ENCODE peak calls at places on chromosome X, in five cellular contexts. A is GM12864, N is bronchial epithelial cell, M is lower leg skin, H is HFFc6. Z is an unnamed sample.

GRCh38 chrX:114626323-114626722 is 42.4 kb downstream of the HTR2C start:
- DNase-seq in H (peak; percentile 1), A (no peak), N (peak; percentile 12), M (no peak), Z (no peak)

GRCh38 chrX:63764946-63765345 is 20.1 kb downstream of the ARHGEF9 start:
- DNase-seq in N (peak; percentile 76), A (no peak), M (no peak), H (peak; percentile 2), Z (no peak)

GRCh38 chrX:115030635-115031034 is 13.2 kb upstream of the IL13RA2 start:
- DNase-seq in H (no peak), M (no peak), A (no peak), N (peak; percentile 93), Z (no peak)

GRCh38 chrX:20740443-20740842 is 473.7 kb upstream of the RPS6KA3 start:
- DNase-seq in H (no peak), A (no peak), M (no peak), N (no peak), Z (no peak)

GRCh38 chrX:150212672-150213480 is 150.2 kb upstream of the MAMLD1 start:
- DNase-seq in H (no peak), N (peak; percentile 16), M (no peak), A (no peak), Z (no peak)

GRCh38 chrX:129540068-129540653 is at the start of gene OCRL:
- DNase-seq in H (peak; percentile 59), N (peak; percentile 44), A (no peak), M (peak; percentile 20), Z (peak; percentile 67)

GRCh38 chrX:49977319-49978090 is 55.1 kb downstream of the CLCN5 start:
- DNase-seq in M (no peak), A (no peak), H (no peak), N (no peak), Z (no peak)

GRCh38 chrX:35890699-35891098 is 28.8 kb upstream of the CFAP47 start:
- DNase-seq in A (no peak), H (no peak), M (peak; percentile 13), N (peak; percentile 48), Z (no peak)

GRCh38 chrX:24364326-24364725 is 3.9 kb downstream of the SUPT20HL1 start:
- DNase-seq in A (no peak), M (no peak), N (no peak), H (no peak), Z (no peak)

GRCh38 chrX:24372021-24372763 is 11.8 kb downstream of the SUPT20HL1 start:
- DNase-seq in A (no peak), M (no peak), H (no peak), N (no peak), Z (no peak)

GRCh38 chrX:24371391-24371972 is 11.0 kb downstream of the SUPT20HL1 start:
- DNase-seq in A (peak; percentile 18), N (peak; percentile 43), M (peak; percentile 31), H (peak; percentile 25), Z (peak; percentile 36)

GRCh38 chrX:24364851-24365538 is 4.6 kb downstream of the SUPT20HL1 start:
- DNase-seq in M (no peak), A (no peak), H (no peak), N (no peak), Z (no peak)

GRCh38 chrX:24369816-24370215 is 9.4 kb downstream of the SUPT20HL1 start:
- DNase-seq in M (no peak), A (no peak), N (no peak), H (no peak), Z (no peak)
- TF ChIP-seq CTCF in M (no peak), A (no peak), N (no peak), H (no peak), Z (no peak)

GRCh38 chrX:39839371-39839770 is 258.4 kb downstream of the BCOR start:
- DNase-seq in M (no peak), A (no peak), H (no peak), N (no peak), Z (no peak)
- TF ChIP-seq CTCF in M (no peak), A (no peak), H (no peak), N (no peak), Z (peak; percentile 5)

GRCh38 chrX:75893281-75893680 is 108.2 kb upstream of the MAGEE2 start:
- DNase-seq in M (no peak), A (no peak), H (no peak), N (no peak), Z (no peak)

GRCh38 chrX:75887833-75888232 is 102.8 kb upstream of the MAGEE2 start:
- DNase-seq in A (no peak), M (no peak), H (no peak), N (no peak), Z (no peak)

DNA sequence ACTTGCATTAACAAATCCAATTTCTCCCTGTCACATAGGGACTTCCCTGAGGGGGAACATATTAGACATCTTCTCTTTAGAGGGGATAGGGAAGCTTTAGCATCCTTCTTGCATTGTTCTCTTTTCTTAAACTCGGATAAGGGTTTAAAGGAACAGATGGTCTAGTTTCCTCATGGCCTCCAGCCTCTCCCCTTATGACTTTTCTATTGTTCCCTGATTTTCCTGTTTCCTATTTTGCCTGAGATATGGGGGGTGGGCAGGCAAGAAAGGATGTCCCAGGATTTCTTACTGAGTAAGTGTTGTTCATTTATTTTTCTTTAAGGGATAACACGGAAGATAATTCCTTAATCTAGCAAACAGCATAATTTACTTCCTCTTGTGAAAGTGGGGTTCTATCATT is 107.7 kb upstream of the MAGEE2 start:
- DNase-seq in A (no peak), H (no peak), M (no peak), N (no peak), Z (no peak)
- TF ChIP-seq CTCF in A (no peak), H (no peak), M (no peak), N (no peak), Z (no peak)

GRCh38 chrX:138026211-138026610 is 460.3 kb downstream of the ZIC3 start:
- DNase-seq in A (no peak), H (no peak), M (no peak), N (no peak), Z (no peak)
- TF ChIP-seq CTCF in A (peak; percentile 54), H (peak; percentile 19), M (no peak), N (peak; percentile 14), Z (peak; percentile 55)

DNA sequence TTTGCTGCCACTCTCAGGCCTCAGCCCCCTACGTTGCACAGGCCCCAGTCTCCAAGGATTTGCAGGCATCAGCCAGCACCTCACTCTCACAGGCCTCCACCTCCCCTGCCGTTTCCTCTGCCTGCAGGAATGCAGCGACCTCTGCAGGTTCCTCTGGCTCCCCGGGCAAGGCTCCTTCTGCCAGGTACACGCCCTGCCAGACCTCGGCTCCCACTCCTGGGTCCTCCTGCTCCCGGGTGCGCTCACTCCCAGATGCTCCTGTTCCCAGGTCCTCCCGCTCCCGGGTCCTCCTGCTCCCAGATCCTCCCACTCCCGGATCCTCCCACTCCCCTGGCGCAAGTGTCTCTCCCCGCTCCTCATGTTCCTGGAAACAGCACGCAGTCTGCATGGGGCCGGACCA is 144.4 kb upstream of the RADX start:
- DNase-seq in H (no peak), N (no peak), M (no peak), A (no peak), Z (no peak)
- TF ChIP-seq CTCF in H (no peak), N (no peak), M (no peak), A (no peak), Z (no peak)

Z was measured in GM06990.